ENCODE peak calls at places on chromosomes 5 and 9, in six cellular contexts. One of them, this sample, is unnamed.

GRCh38 chr9:112334319-112334828 is 955 bp upstream of the PTBP3 start:
- DNase-seq in CD8-positive, alpha-beta T cell: peak
- DNase-seq in naive B cell: peak
- DNase-seq in EL: peak
- DNase-seq in Peyer's patch: no peak
- DNase-seq in T-helper 2 cell: no peak
- DNase-seq in this sample: peak

GRCh38 chr5:55037046-55037771 is 13.2 kb downstream of the GZMK start:
- DNase-seq in CD8-positive, alpha-beta T cell: peak
- DNase-seq in naive B cell: no peak
- DNase-seq in EL: peak
- DNase-seq in Peyer's patch: no peak
- DNase-seq in T-helper 2 cell: no peak
- DNase-seq in this sample: peak

GRCh38 chr5:180071418-180072255 is at the start of gene RNF130:
- DNase-seq in CD8-positive, alpha-beta T cell: peak
- DNase-seq in naive B cell: peak
- DNase-seq in EL: peak
- DNase-seq in Peyer's patch: peak
- DNase-seq in T-helper 2 cell: peak
- DNase-seq in this sample: peak

GRCh38 chr5:101932599-101932998 is 363.5 kb downstream of the SLCO4C1 start:
- DNase-seq in CD8-positive, alpha-beta T cell: no peak
- DNase-seq in naive B cell: no peak
- DNase-seq in EL: no peak
- DNase-seq in Peyer's patch: no peak
- DNase-seq in T-helper 2 cell: no peak
- DNase-seq in this sample: no peak

GRCh38 chr5:20570486-20570885 is 582.5 kb upstream of the CDH18 start:
- DNase-seq in CD8-positive, alpha-beta T cell: no peak
- DNase-seq in naive B cell: no peak
- DNase-seq in EL: no peak
- DNase-seq in Peyer's patch: no peak
- DNase-seq in T-helper 2 cell: no peak
- DNase-seq in this sample: no peak

GRCh38 chr9:5427005-5427404 is 10.7 kb downstream of the PLGRKT start:
- DNase-seq in CD8-positive, alpha-beta T cell: no peak
- DNase-seq in naive B cell: no peak
- DNase-seq in EL: no peak
- DNase-seq in Peyer's patch: no peak
- DNase-seq in T-helper 2 cell: no peak
- DNase-seq in this sample: no peak

GRCh38 chr9:91255327-91255726 is 106.4 kb downstream of the AUH start:
- DNase-seq in CD8-positive, alpha-beta T cell: no peak
- DNase-seq in naive B cell: no peak
- DNase-seq in EL: peak
- DNase-seq in Peyer's patch: no peak
- DNase-seq in T-helper 2 cell: no peak
- DNase-seq in this sample: no peak

GRCh38 chr5:55241756-55242155 is 8.3 kb upstream of the CCNO start:
- DNase-seq in CD8-positive, alpha-beta T cell: no peak
- DNase-seq in naive B cell: no peak
- DNase-seq in EL: no peak
- DNase-seq in Peyer's patch: no peak
- DNase-seq in T-helper 2 cell: no peak
- DNase-seq in this sample: no peak

GRCh38 chr5:52864376-52864775 is 76.7 kb downstream of the ITGA1 start:
- DNase-seq in CD8-positive, alpha-beta T cell: no peak
- DNase-seq in naive B cell: no peak
- DNase-seq in EL: peak
- DNase-seq in Peyer's patch: no peak
- DNase-seq in T-helper 2 cell: no peak
- DNase-seq in this sample: no peak

GRCh38 chr5:56900395-56900794 is 9.0 kb upstream of the SETD9 start:
- DNase-seq in CD8-positive, alpha-beta T cell: no peak
- DNase-seq in naive B cell: no peak
- DNase-seq in EL: peak
- DNase-seq in Peyer's patch: no peak
- DNase-seq in T-helper 2 cell: no peak
- DNase-seq in this sample: no peak

GRCh38 chr5:67267522-67268232 is 71.1 kb upstream of the CD180 start:
- DNase-seq in CD8-positive, alpha-beta T cell: no peak
- DNase-seq in naive B cell: no peak
- DNase-seq in EL: no peak
- DNase-seq in Peyer's patch: peak
- DNase-seq in T-helper 2 cell: no peak
- DNase-seq in this sample: no peak

GRCh38 chr5:139443766-139444473 is 4.6 kb upstream of the DNAJC18 start:
- DNase-seq in CD8-positive, alpha-beta T cell: no peak
- DNase-seq in naive B cell: no peak
- DNase-seq in EL: peak
- DNase-seq in Peyer's patch: no peak
- DNase-seq in T-helper 2 cell: no peak
- DNase-seq in this sample: no peak

GRCh38 chr5:33300209-33300742 is 140.5 kb upstream of the TARS1 start:
- DNase-seq in CD8-positive, alpha-beta T cell: no peak
- DNase-seq in naive B cell: peak
- DNase-seq in EL: no peak
- DNase-seq in Peyer's patch: no peak
- DNase-seq in T-helper 2 cell: no peak
- DNase-seq in this sample: no peak

GRCh38 chr5:173201636-173202265 is 33.3 kb downstream of the NKX2-5 start:
- DNase-seq in CD8-positive, alpha-beta T cell: no peak
- DNase-seq in naive B cell: no peak
- DNase-seq in EL: peak
- DNase-seq in Peyer's patch: no peak
- DNase-seq in T-helper 2 cell: no peak
- DNase-seq in this sample: no peak

GRCh38 chr9:35027871-35028270 is 38.3 kb downstream of the DNAJB5 start:
- DNase-seq in CD8-positive, alpha-beta T cell: no peak
- DNase-seq in naive B cell: no peak
- DNase-seq in EL: no peak
- DNase-seq in Peyer's patch: no peak
- DNase-seq in T-helper 2 cell: no peak
- DNase-seq in this sample: no peak

GRCh38 chr5:159682623-159683022 is 233.7 kb upstream of the ADRA1B start:
- DNase-seq in CD8-positive, alpha-beta T cell: no peak
- DNase-seq in naive B cell: no peak
- DNase-seq in EL: no peak
- DNase-seq in Peyer's patch: no peak
- DNase-seq in T-helper 2 cell: no peak
- DNase-seq in this sample: no peak

GRCh38 chr5:159051431-159052281 is 48.1 kb downstream of the EBF1 start:
- DNase-seq in CD8-positive, alpha-beta T cell: no peak
- DNase-seq in naive B cell: peak
- DNase-seq in EL: peak
- DNase-seq in Peyer's patch: no peak
- DNase-seq in T-helper 2 cell: no peak
- DNase-seq in this sample: peak

GRCh38 chr9:120392711-120393110 is 187.3 kb downstream of the CDK5RAP2 start:
- DNase-seq in CD8-positive, alpha-beta T cell: no peak
- DNase-seq in naive B cell: no peak
- DNase-seq in EL: no peak
- DNase-seq in Peyer's patch: no peak
- DNase-seq in T-helper 2 cell: no peak
- DNase-seq in this sample: no peak

GRCh38 chr5:61884242-61884855 is 421.7 kb upstream of the KIF2A start:
- DNase-seq in CD8-positive, alpha-beta T cell: no peak
- DNase-seq in naive B cell: no peak
- DNase-seq in EL: no peak
- DNase-seq in Peyer's patch: no peak
- DNase-seq in T-helper 2 cell: no peak
- DNase-seq in this sample: no peak

GRCh38 chr5:2187156-2187555 is 304.4 kb upstream of the IRX4 start:
- DNase-seq in CD8-positive, alpha-beta T cell: no peak
- DNase-seq in naive B cell: no peak
- DNase-seq in EL: no peak
- DNase-seq in Peyer's patch: no peak
- DNase-seq in T-helper 2 cell: no peak
- DNase-seq in this sample: no peak

GRCh38 chr5:156155638-156156037 is 171.3 kb upstream of the SGCD start:
- DNase-seq in CD8-positive, alpha-beta T cell: no peak
- DNase-seq in naive B cell: no peak
- DNase-seq in EL: no peak
- DNase-seq in Peyer's patch: no peak
- DNase-seq in T-helper 2 cell: no peak
- DNase-seq in this sample: no peak

GRCh38 chr5:35031276-35031675 is 16.5 kb downstream of the AGXT2 start:
- DNase-seq in CD8-positive, alpha-beta T cell: no peak
- DNase-seq in naive B cell: no peak
- DNase-seq in EL: peak
- DNase-seq in Peyer's patch: no peak
- DNase-seq in T-helper 2 cell: no peak
- DNase-seq in this sample: no peak

GRCh38 chr9:99288830-99289229 is 66.7 kb downstream of the SEC61B start:
- DNase-seq in CD8-positive, alpha-beta T cell: no peak
- DNase-seq in naive B cell: no peak
- DNase-seq in EL: no peak
- DNase-seq in Peyer's patch: no peak
- DNase-seq in T-helper 2 cell: no peak
- DNase-seq in this sample: no peak

GRCh38 chr9:71748280-71748743 is 20.0 kb downstream of the CEMIP2 start:
- DNase-seq in CD8-positive, alpha-beta T cell: no peak
- DNase-seq in naive B cell: no peak
- DNase-seq in EL: peak
- DNase-seq in Peyer's patch: no peak
- DNase-seq in T-helper 2 cell: no peak
- DNase-seq in this sample: no peak

GRCh38 chr9:13181652-13182051 is 97.8 kb downstream of the MPDZ start:
- DNase-seq in CD8-positive, alpha-beta T cell: no peak
- DNase-seq in naive B cell: no peak
- DNase-seq in EL: peak
- DNase-seq in Peyer's patch: no peak
- DNase-seq in T-helper 2 cell: no peak
- DNase-seq in this sample: no peak

GRCh38 chr5:132457371-132458225 is 33.0 kb downstream of the IRF1 start:
- DNase-seq in CD8-positive, alpha-beta T cell: no peak
- DNase-seq in naive B cell: no peak
- DNase-seq in EL: peak
- DNase-seq in Peyer's patch: peak
- DNase-seq in T-helper 2 cell: no peak
- DNase-seq in this sample: peak

GRCh38 chr9:91734371-91734981 is 215.6 kb downstream of the ROR2 start:
- DNase-seq in CD8-positive, alpha-beta T cell: peak
- DNase-seq in naive B cell: peak
- DNase-seq in EL: peak
- DNase-seq in Peyer's patch: peak
- DNase-seq in T-helper 2 cell: peak
- DNase-seq in this sample: no peak